ENCODE peak calls at places on chromosomes 16 and 17, in nine cellular contexts. D is breast epithelium; W is RWPE1; L is caudate nucleus; T is AG04450; H is adrenal gland; E is IMR-90; J is CD8-positive, alpha-beta memory T cell; G is stomach. B is an unnamed sample.
A peak's percentile ranks its signal among the peaks of the same experiment; 100 is the strongest.

GRCh38 chr16:81790277-81790676 is 11.2 kb downstream of the PLCG2 start:
- DNase-seq in W (no peak), L (no peak), D (no peak), H (no peak), E (no peak), J (no peak), T (no peak), G (no peak), B (no peak)

GRCh38 chr17:27751166-27751565 is 49.2 kb downstream of the NOS2 start:
- DNase-seq in J (no peak), H (peak; percentile 15), W (no peak), E (no peak), G (no peak), D (no peak), L (no peak), T (no peak), B (no peak)

GRCh38 chr16:787261-787966 is 767 bp downstream of the RPUSD1 start:
- DNase-seq in T (no peak), G (no peak), H (no peak), J (no peak), L (no peak), D (no peak), E (no peak), W (no peak), B (no peak)

GRCh38 chr17:39981207-39982068 is 831 bp downstream of the PSMD3 start:
- DNase-seq in D (no peak), G (no peak), H (no peak), L (no peak), T (no peak), W (peak; percentile 16), E (no peak), J (no peak), B (no peak)

GRCh38 chr16:56348168-56349085 is 76.9 kb downstream of the AMFR start:
- DNase-seq in H (no peak), W (no peak), G (no peak), L (no peak), T (no peak), E (peak; percentile 37), J (no peak), D (no peak), B (no peak)

GRCh38 chr17:39938140-39938869 is 10.8 kb downstream of the LRRC3C start:
- DNase-seq in T (no peak), L (no peak), D (no peak), G (no peak), H (no peak), E (no peak), J (no peak), W (no peak), B (no peak)

GRCh38 chr17:75909051-75909811 is 4.5 kb upstream of the MRPL38 start:
- DNase-seq in J (no peak), G (peak; percentile 53), L (peak; percentile 36), E (no peak), T (no peak), H (no peak), W (no peak), D (no peak), B (peak; percentile 31)

GRCh38 chr17:40266882-40267281 is 20.8 kb upstream of the CDC6 start:
- DNase-seq in G (no peak), H (no peak), L (no peak), W (no peak), T (no peak), J (no peak), E (no peak), D (no peak), B (no peak)

GRCh38 chr17:43998552-43998951 is 5.9 kb upstream of the NAGS start:
- DNase-seq in W (no peak), L (no peak), J (no peak), H (no peak), E (peak; percentile 66), D (no peak), G (no peak), T (no peak), B (no peak)

GRCh38 chr17:77734371-77735050 is 224.0 kb upstream of the TNRC6C start:
- DNase-seq in J (no peak), T (no peak), H (peak; percentile 86), W (peak; percentile 62), L (peak; percentile 88), D (peak; percentile 89), E (peak; percentile 16), G (peak; percentile 53), B (no peak)

GRCh38 chr17:82745524-82745923 is 6.3 kb upstream of the TBCD start:
- DNase-seq in G (no peak), J (no peak), T (no peak), L (no peak), E (no peak), D (no peak), H (no peak), W (no peak), B (no peak)

GRCh38 chr17:77345260-77345910 is 204.6 kb downstream of the SEC14L1 start:
- DNase-seq in H (peak; percentile 51), D (peak; percentile 39), T (no peak), W (no peak), J (no peak), L (no peak), E (no peak), G (peak; percentile 14), B (no peak)

GRCh38 chr17:82917656-82918345 is 78.0 kb upstream of the ZNF750 start:
- DNase-seq in G (no peak), E (peak; percentile 23), L (no peak), D (no peak), J (peak; percentile 21), H (peak; percentile 69), W (no peak), T (no peak), B (no peak)

GRCh38 chr16:15866451-15866850 is 9.6 kb upstream of the MYH11 start:
- DNase-seq in E (peak; percentile 29), G (no peak), H (no peak), J (no peak), W (no peak), T (no peak), L (no peak), D (no peak), B (no peak)

GRCh38 chr16:85782476-85782875 is 16.9 kb downstream of the EMC8 start:
- DNase-seq in T (no peak), L (no peak), D (no peak), J (no peak), G (no peak), E (peak; percentile 18), W (no peak), H (no peak), B (no peak)

GRCh38 chr16:71423016-71423415 is 18.8 kb downstream of the TLE7 start:
- DNase-seq in E (no peak), L (no peak), G (no peak), D (no peak), H (no peak), W (no peak), T (no peak), J (no peak), B (no peak)
- H3K27ac ChIP-seq in E (no peak overlapping the region), L (no peak overlapping the region), G (no peak overlapping the region), D (no peak overlapping the region), H (no peak overlapping the region), W (no peak overlapping the region), T (no peak overlapping the region), J (no peak overlapping the region), B (no peak overlapping the region)

DNA sequence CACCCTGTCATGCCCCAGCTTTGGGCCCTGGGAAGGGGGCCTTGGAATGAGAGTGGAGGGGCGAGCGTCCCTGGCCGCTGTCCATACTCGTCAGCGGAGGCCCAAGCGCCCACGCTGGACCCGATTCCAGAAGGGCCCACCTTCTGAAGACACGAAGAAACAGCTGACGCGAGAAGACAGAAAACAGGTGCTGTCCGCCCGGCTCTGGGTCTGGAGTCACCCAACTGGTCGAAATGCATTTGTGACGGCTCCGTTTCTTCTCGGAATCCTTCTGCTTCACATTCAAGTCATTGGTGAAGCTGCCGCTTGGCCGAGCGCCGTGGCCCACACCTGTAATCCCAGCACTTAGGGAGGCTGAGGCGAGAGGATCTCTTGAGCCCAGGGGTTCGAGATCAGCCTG is 52.8 kb upstream of the PVALEF start:
- DNase-seq in L (no peak), E (no peak), H (no peak), T (no peak), D (no peak), J (no peak), W (no peak), G (no peak), B (no peak)
- H3K27ac ChIP-seq in L (no peak overlapping the region), E (no peak overlapping the region), H (no peak overlapping the region), T (no peak overlapping the region), D (no peak overlapping the region), J (no peak overlapping the region), W (peak overlapping the region; percentile 80), G (no peak overlapping the region), B (no peak overlapping the region)

GRCh38 chr17:11318207-11318606 is 77.2 kb downstream of the SHISA6 start:
- DNase-seq in W (no peak), T (no peak), L (no peak), G (no peak), D (no peak), E (no peak), H (no peak), J (no peak), B (no peak)

GRCh38 chr17:11324846-11325420 is 83.9 kb downstream of the SHISA6 start:
- DNase-seq in J (no peak), D (no peak), W (no peak), L (no peak), T (no peak), G (no peak), E (no peak), H (no peak), B (no peak)

GRCh38 chr17:11319894-11320293 is 78.9 kb downstream of the SHISA6 start:
- DNase-seq in T (no peak), G (no peak), H (no peak), J (no peak), W (no peak), D (no peak), L (no peak), E (no peak), B (no peak)
- H3K27ac ChIP-seq in T (no peak overlapping the region), G (no peak overlapping the region), H (no peak overlapping the region), J (no peak overlapping the region), W (no peak overlapping the region), D (no peak overlapping the region), L (no peak overlapping the region), E (no peak overlapping the region), B (no peak overlapping the region)

DNA sequence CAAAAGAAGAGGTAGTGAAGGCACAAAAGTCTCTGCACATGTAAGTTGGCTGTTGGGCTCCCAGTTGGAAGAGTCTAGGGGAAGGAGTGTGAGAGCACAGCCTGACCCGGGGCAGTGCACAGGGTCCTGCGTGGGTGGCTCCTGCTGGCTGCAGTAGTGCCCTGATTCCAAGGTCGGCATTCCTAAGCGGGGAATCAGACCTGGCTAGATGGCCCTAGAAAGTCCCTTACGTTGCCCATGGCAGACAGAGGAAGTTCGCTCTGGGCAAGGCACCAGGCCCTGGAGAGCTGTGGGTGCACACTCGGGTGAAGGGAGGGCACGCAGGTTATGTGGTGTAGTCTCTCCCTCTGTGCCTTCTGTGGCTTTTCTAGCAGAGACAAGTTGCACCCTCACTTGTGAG is 22.8 kb upstream of the SLC5A11 start:
- DNase-seq in D (no peak), T (no peak), G (no peak), L (no peak), W (no peak), E (no peak), J (no peak), H (peak; percentile 56), B (no peak)
- H3K27ac ChIP-seq in D (no peak overlapping the region), T (no peak overlapping the region), G (no peak overlapping the region), L (no peak overlapping the region), W (peak overlapping the region; percentile 22), E (no peak overlapping the region), J (no peak overlapping the region), H (no peak overlapping the region), B (no peak overlapping the region)